ENCODE peak calls at places on chromosomes 12 and 14, in seven cellular contexts. O is SK-N-SH, X is transverse colon, T is sigmoid colon, B is stomach, R is esophagus muscularis mucosa, W is H1. Y is an unnamed sample.

GRCh38 chr12:22880810-22881209 is 255.8 kb downstream of the ETNK1 start:
- DNase-seq in R (no peak), T (no peak), B (no peak), O (no peak), X (no peak), W (no peak), Y (no peak)

GRCh38 chr12:52295663-52296062 is 4.3 kb upstream of the KRT81 start:
- DNase-seq in O (no peak), R (no peak), T (no peak), X (no peak), B (no peak), W (no peak), Y (no peak)

GRCh38 chr12:94582591-94582990 is 67.8 kb downstream of the TMCC3 start:
- DNase-seq in B (no peak), W (no peak), X (no peak), T (no peak), O (no peak), R (no peak), Y (no peak)

GRCh38 chr14:38553586-38553985 is 297.7 kb upstream of the CLEC14A start:
- DNase-seq in X (no peak), B (no peak), W (no peak), O (no peak), T (no peak), R (no peak), Y (no peak)

GRCh38 chr12:8699714-8700113 is 1.9 kb downstream of the RIMKLB start:
- DNase-seq in O (no peak), X (no peak), W (no peak), T (no peak), B (no peak), R (no peak), Y (no peak)

GRCh38 chr12:8960185-8960584 is 10.7 kb upstream of the M6PR start:
- DNase-seq in X (no peak), O (no peak), B (no peak), R (no peak), T (no peak), W (no peak), Y (no peak)

GRCh38 chr12:30181334-30181733 is 397.6 kb upstream of the TMTC1 start:
- DNase-seq in O (no peak), T (no peak), B (no peak), W (no peak), R (no peak), X (no peak), Y (no peak)

GRCh38 chr12:120914794-120915193 is 10.6 kb upstream of the SPPL3 start:
- DNase-seq in X (no peak), R (no peak), W (no peak), B (no peak), T (no peak), O (no peak), Y (no peak)

GRCh38 chr12:115134298-115134697 is 450.3 kb upstream of the TBX3 start:
- DNase-seq in W (no peak), X (no peak), R (no peak), B (no peak), O (no peak), T (no peak), Y (no peak)

GRCh38 chr12:6443361-6443983 is 1.3 kb upstream of the CD27 start:
- DNase-seq in R (no peak), O (no peak), B (no peak), T (peak; percentile 36), W (no peak), X (no peak), Y (no peak)

GRCh38 chr12:105910030-105910429 is 228.7 kb downstream of the NUAK1 start:
- DNase-seq in T (no peak), R (peak; percentile 8), X (no peak), B (no peak), O (no peak), W (no peak), Y (no peak)
- TF ChIP-seq POLR2AphosphoS5 in T (no peak), R (no peak), X (no peak), B (no peak), O (no peak), W (no peak), Y (no peak)

GRCh38 chr14:24145219-24145618 is 1.2 kb downstream of the PSME2 start:
- DNase-seq in T (no peak), R (no peak), B (no peak), O (no peak), W (no peak), X (no peak), Y (no peak)
- H3K4me1 ChIP-seq in T (no peaks in the 10 kb centered on the region), R (peaks cover 52% of the 10 kb centered on the region), B (peaks cover 59% of the 10 kb centered on the region), O (peaks cover 11% of the 10 kb centered on the region), W (peaks cover 5% of the 10 kb centered on the region), X (peaks cover 43% of the 10 kb centered on the region), Y (peaks cover 11% of the 10 kb centered on the region)

GRCh38 chr12:31278445-31279242 is 47.3 kb downstream of the SINHCAF start:
- DNase-seq in T (no peak), W (no peak), B (no peak), O (no peak), X (no peak), R (no peak), Y (no peak)
- H3K27ac ChIP-seq in T (peak overlapping the region; percentile 54), W (no peak overlapping the region), B (no peak overlapping the region), O (no peak overlapping the region), X (no peak overlapping the region), R (no peak overlapping the region), Y (peak overlapping the region; percentile 13)

GRCh38 chr12:132661972-132662371 is 25.2 kb downstream of the POLE start:
- DNase-seq in R (no peak), T (peak; percentile 35), W (no peak), B (no peak), X (no peak), O (no peak), Y (no peak)

GRCh38 chr12:132665149-132665491 is 22.0 kb downstream of the POLE start:
- DNase-seq in O (no peak), R (no peak), X (no peak), W (no peak), B (no peak), T (peak; percentile 46), Y (no peak)

GRCh38 chr12:132665794-132666193 is 21.3 kb downstream of the POLE start:
- DNase-seq in T (peak; percentile 19), B (no peak), R (no peak), X (no peak), W (no peak), O (no peak), Y (no peak)

GRCh38 chr12:132662901-132663755 is 24.0 kb downstream of the POLE start:
- DNase-seq in O (no peak), W (no peak), B (no peak), R (no peak), X (no peak), T (peak; percentile 25), Y (no peak)

DNA sequence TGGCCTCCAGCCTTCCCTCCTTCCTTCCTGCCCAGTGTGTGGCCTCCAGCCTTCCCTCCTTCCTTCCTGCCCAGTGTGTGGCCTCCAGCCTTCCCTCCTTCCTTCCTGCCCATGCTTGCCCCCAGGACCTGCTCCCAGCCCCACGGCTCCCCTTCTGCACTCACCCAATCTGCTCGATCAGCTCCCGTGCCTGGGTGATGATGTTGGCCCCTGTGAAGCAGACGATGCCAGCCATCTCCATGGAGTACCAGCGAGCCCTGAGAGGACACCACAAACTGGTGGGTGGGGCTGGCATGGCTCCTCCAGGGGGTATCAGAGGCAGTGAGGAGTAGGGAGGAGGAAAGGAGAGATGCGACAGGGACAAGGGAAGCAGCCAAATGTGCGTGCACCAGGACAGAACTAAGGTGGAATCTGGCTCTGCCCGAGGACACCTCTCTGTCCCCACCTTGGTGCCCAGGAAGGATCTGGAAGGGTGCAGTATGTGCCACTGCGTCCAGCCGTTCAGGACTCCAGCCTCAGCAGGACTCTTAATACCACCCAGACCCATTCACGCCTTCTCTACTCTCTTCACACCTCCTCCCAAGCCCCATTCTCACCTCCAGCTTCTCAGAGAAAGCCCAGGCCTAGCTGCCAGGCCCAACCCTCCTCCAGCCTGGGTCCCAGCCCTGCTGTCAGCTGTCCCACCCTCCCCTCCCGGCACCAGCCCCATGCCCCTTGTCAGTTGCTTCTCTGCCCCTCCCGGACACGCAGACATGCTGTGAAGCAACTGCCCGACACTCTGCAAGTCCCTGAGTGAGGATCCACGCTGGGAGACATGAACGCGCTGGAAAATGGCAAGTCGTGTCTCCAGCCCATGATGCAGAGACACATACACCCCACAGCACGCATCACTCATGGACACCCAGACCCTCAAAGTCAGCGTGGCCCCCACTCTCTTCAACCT is 22.7 kb downstream of the POLE start:
- DNase-seq in O (no peak), W (no peak), R (no peak), X (no peak), T (peak; percentile 52), B (no peak), Y (no peak)
- TF ChIP-seq POLR2AphosphoS5 in O (no peak), W (no peak), R (no peak), X (no peak), T (no peak), B (no peak), Y (no peak)

DNA sequence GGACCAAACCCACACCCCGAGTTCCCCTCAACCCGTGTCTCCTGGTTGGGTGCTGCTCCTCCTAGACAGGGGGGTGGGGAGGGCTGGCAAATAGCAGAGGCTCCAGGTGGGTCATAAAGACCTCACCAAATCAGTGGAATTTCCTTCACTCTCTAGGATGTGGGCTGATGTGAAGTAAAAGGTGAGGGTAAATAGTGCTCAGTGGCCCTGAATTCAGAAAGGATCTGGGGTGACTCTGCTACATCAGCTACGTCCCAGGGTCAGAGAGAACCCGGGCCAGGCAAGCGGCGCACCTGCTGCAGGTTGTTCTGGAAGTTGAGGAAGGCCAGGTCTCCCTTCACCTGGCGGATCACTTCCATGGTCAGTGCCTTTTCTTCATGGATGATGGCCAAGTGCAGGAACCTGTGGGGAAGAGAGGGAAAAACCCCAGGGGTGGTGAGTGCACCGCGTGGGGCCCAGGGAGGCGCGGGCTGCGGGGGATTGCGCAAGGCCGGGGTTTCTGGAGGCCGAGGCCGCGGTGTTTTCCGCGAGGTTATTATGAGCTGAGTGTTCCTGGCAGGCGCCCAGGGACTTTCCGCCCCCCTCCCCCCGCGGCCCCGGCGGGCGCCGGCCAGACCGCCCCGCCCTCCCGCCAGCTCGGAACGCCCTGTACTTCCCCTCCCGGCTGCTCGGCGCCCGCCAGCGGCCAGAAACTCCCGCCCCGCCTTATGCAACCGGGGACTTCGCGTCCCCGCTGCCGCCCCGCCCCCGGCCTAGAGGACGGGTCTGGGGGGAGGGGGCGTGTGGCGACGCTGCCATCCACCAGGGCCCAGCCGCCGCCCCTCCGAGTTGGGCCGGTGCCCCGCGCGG is 928 bp downstream of the NFKBIA start:
- DNase-seq in O (peak; percentile 97), T (peak; percentile 99), W (peak; percentile 78), X (peak; percentile 98), B (peak; percentile 99), R (peak; percentile 99), Y (peak; percentile 96)
- H3K4me1 ChIP-seq in O (peaks cover 33% of the 10 kb centered on the region), T (no peaks in the 10 kb centered on the region), W (peaks cover 13% of the 10 kb centered on the region), X (peaks cover 45% of the 10 kb centered on the region), B (peaks cover 53% of the 10 kb centered on the region), R (peaks cover 51% of the 10 kb centered on the region), Y (peaks cover 4% of the 10 kb centered on the region)

GRCh38 chr12:5260086-5260485 is 171.8 kb upstream of the NTF3 start:
- DNase-seq in T (no peak), W (no peak), R (no peak), B (no peak), O (no peak), X (no peak), Y (no peak)

GRCh38 chr12:5258966-5259365 is 172.9 kb upstream of the NTF3 start:
- DNase-seq in T (no peak), O (no peak), W (no peak), R (no peak), B (no peak), X (no peak), Y (no peak)

GRCh38 chr12:5260591-5261086 is 171.3 kb upstream of the NTF3 start:
- DNase-seq in T (no peak), X (no peak), W (no peak), O (no peak), R (no peak), B (no peak), Y (no peak)

GRCh38 chr12:5258498-5258897 is 173.4 kb upstream of the NTF3 start:
- DNase-seq in O (no peak), R (no peak), X (no peak), T (no peak), B (no peak), W (no peak), Y (peak; percentile 72)

GRCh38 chr12:5259523-5259922 is 172.4 kb upstream of the NTF3 start:
- DNase-seq in T (no peak), W (no peak), X (no peak), B (no peak), O (no peak), R (no peak), Y (no peak)
- H3K27ac ChIP-seq in T (no peak overlapping the region), W (no peak overlapping the region), X (no peak overlapping the region), B (no peak overlapping the region), O (no peak overlapping the region), R (no peak overlapping the region), Y (no peak overlapping the region)

Y was measured in prostate gland.